ENCODE peak calls at places on chromosomes 6 and 20, in nine cellular contexts. M is foreskin keratinocyte, Q is ovary, W is K562, A is HepG2, D is lower leg skin, X is MCF 10A, P is H1, U is epithelial cell of esophagus. E is an unnamed sample.

GRCh38 chr6:45647341-45648138 is 269.8 kb upstream of the SUPT3H start:
- DNase-seq in X (no peak), Q (no peak), D (no peak), A (no peak), U (peak), M (peak), P (no peak), W (no peak), E (no peak)

GRCh38 chr6:46263709-46264091 is 92.9 kb upstream of the ENPP5 start:
- DNase-seq in W (no peak), Q (no peak), X (peak), A (no peak), U (no peak), D (no peak), P (no peak), M (peak), E (no peak)

GRCh38 chr6:2563635-2564034 is 187.1 kb downstream of the MYLK4 start:
- DNase-seq in U (no peak), M (no peak), W (no peak), P (no peak), A (peak), D (no peak), X (no peak), Q (no peak), E (no peak)

GRCh38 chr20:2093200-2093781 is 8.3 kb upstream of the STK35 start:
- DNase-seq in P (peak), Q (no peak), U (peak), A (peak), X (peak), M (no peak), W (peak), D (no peak), E (no peak)

GRCh38 chr20:25584905-25585704 is at the start of gene NINL:
- DNase-seq in X (peak), A (peak), U (peak), W (peak), M (no peak), P (peak), D (peak), Q (peak), E (peak)

GRCh38 chr6:33271608-33272357 is at the start of the genes RPS18 and VPS52:
- DNase-seq in A (peak), P (peak), W (peak), M (peak), X (peak), D (peak), U (peak), Q (peak), E (peak)

GRCh38 chr6:18155864-18156396 is 708 bp downstream of the KDM1B start:
- DNase-seq in D (peak), A (peak), M (peak), X (peak), P (peak), U (peak), Q (peak), W (peak), E (peak)

GRCh38 chr20:50191065-50191565 is 485 bp downstream of the CEBPB start:
- DNase-seq in X (peak), M (no peak), D (peak), A (no peak), W (peak), Q (no peak), U (peak), P (peak), E (peak)

GRCh38 chr20:31716818-31717477 is 5.7 kb downstream of the BCL2L1 start:
- DNase-seq in A (no peak), W (peak), M (no peak), Q (no peak), X (no peak), U (no peak), P (no peak), D (no peak), E (no peak)

GRCh38 chr6:3585320-3585935 is 128.6 kb upstream of the SLC22A23 start:
- DNase-seq in W (no peak), U (peak), P (no peak), D (no peak), X (peak), Q (no peak), A (no peak), M (peak), E (no peak)

GRCh38 chr6:129498950-129499870 is 210.8 kb downstream of the ARHGAP18 start:
- DNase-seq in U (peak), A (peak), M (peak), D (no peak), W (peak), Q (no peak), X (peak), P (no peak), E (no peak)

GRCh38 chr6:12602951-12603710 is 113.4 kb upstream of the PHACTR1 start:
- DNase-seq in W (peak), A (peak), U (peak), X (peak), P (no peak), Q (no peak), D (no peak), M (peak), E (no peak)

GRCh38 chr6:165308926-165309731 is at the start of gene C6orf118:
- DNase-seq in X (no peak), P (peak), M (no peak), U (peak), A (no peak), D (no peak), Q (peak), W (no peak), E (no peak)

GRCh38 chr20:3767434-3768341 is at the start of gene ADISSP:
- DNase-seq in D (peak), A (peak), M (peak), P (peak), X (peak), W (peak), Q (peak), U (peak), E (peak)
- TF ChIP-seq CTCF in D (no peak), A (peak), M (peak), P (no peak), X (no peak), W (peak), Q (no peak), U (no peak), E (no peak)

GRCh38 chr6:41372526-41373366 is 37.3 kb downstream of the NCR2 start:
- DNase-seq in D (no peak), U (no peak), Q (no peak), X (no peak), A (peak), W (no peak), M (no peak), P (peak), E (no peak)

GRCh38 chr6:41370488-41371111 is 35.2 kb downstream of the NCR2 start:
- DNase-seq in P (peak), W (no peak), Q (no peak), D (no peak), M (no peak), U (peak), A (no peak), X (no peak), E (no peak)

GRCh38 chr6:41371992-41372525 is 36.7 kb downstream of the NCR2 start:
- DNase-seq in Q (no peak), U (peak), P (peak), A (no peak), M (no peak), X (no peak), D (no peak), W (no peak), E (peak)

GRCh38 chr6:41373367-41373918 is 38.0 kb downstream of the NCR2 start:
- DNase-seq in P (peak), M (no peak), D (no peak), Q (no peak), A (no peak), X (no peak), U (no peak), W (no peak), E (no peak)

GRCh38 chr6:41371461-41371991 is 36.1 kb downstream of the NCR2 start:
- DNase-seq in D (no peak), U (peak), M (no peak), X (no peak), W (peak), A (no peak), Q (no peak), P (peak), E (no peak)
- TF ChIP-seq CTCF in D (no peak), U (no peak), M (no peak), X (no peak), W (no peak), A (peak), Q (no peak), P (peak), E (no peak)

GRCh38 chr6:116392158-116393032 is 21.6 kb downstream of the DSE start:
- DNase-seq in P (no peak), D (no peak), A (no peak), U (peak), X (peak), M (no peak), Q (no peak), W (no peak), E (no peak)

GRCh38 chr6:116390571-116390970 is 19.8 kb downstream of the DSE start:
- DNase-seq in M (no peak), Q (no peak), W (no peak), U (no peak), P (no peak), D (no peak), X (no peak), A (no peak), E (no peak)

GRCh38 chr6:116395647-116396046 is 24.9 kb downstream of the DSE start:
- DNase-seq in Q (no peak), P (no peak), W (no peak), U (no peak), M (no peak), A (no peak), X (no peak), D (no peak), E (no peak)

GRCh38 chr6:116396451-116396850 is 25.7 kb downstream of the DSE start:
- DNase-seq in M (no peak), X (peak), D (no peak), W (no peak), U (no peak), P (no peak), A (no peak), Q (no peak), E (no peak)

GRCh38 chr6:116393430-116393829 is 22.7 kb downstream of the DSE start:
- DNase-seq in P (no peak), D (no peak), A (no peak), W (no peak), X (peak), U (no peak), Q (no peak), M (no peak), E (no peak)
- TF ChIP-seq CTCF in P (no peak), D (no peak), A (no peak), W (no peak), X (peak), U (no peak), Q (no peak), M (peak), E (no peak)

DNA sequence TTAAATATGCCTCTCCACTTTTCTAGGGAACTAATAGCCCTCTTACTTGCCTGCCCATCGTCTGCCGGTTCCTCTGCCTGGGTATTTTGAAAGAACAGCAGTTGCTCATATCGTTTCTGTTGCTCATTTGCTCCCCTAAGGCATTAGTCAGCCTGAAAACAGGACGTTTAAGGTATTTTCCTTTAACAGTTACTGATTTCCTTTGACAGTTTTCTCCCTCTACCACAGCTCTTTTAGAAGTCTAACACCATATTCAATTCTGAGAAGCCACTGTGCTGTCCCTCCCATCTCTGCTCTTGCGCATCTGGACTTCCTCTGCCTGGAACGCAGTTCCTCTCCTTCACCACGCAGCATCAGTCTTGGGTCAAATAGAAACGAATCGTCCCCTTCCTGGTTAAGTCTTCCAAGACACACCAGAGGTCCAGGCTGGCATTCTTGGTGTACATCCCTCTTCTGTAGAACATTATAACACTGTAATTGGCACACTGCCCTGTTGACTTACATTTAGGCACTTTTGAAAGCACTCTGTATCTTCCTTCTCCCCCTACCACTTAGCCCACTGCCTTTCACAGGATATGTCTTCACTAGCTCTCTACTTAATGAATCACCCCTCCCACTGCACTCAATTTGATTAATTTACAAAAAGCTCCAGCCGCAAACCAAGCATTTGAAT is 141.0 kb upstream of the CARMIL1 start:
- DNase-seq in X (peak), A (no peak), Q (peak), D (peak), W (peak), U (peak), M (peak), P (no peak), E (peak)
- TF ChIP-seq CTCF in X (peak), A (no peak), Q (peak), D (no peak), W (no peak), U (peak), M (peak), P (no peak), E (no peak)

GRCh38 chr20:18299364-18299763 is 11.0 kb downstream of the ZNF133 start:
- DNase-seq in D (no peak), P (no peak), X (no peak), Q (no peak), M (no peak), A (no peak), U (no peak), W (no peak), E (no peak)

GRCh38 chr20:18307301-18307700 is 19.0 kb downstream of the ZNF133 start:
- DNase-seq in W (no peak), X (no peak), M (no peak), P (no peak), A (no peak), Q (no peak), D (no peak), U (no peak), E (no peak)

GRCh38 chr20:18310592-18310991 is 22.3 kb downstream of the ZNF133 start:
- DNase-seq in A (no peak), D (no peak), X (no peak), Q (no peak), P (no peak), U (peak), M (no peak), W (no peak), E (no peak)

DNA sequence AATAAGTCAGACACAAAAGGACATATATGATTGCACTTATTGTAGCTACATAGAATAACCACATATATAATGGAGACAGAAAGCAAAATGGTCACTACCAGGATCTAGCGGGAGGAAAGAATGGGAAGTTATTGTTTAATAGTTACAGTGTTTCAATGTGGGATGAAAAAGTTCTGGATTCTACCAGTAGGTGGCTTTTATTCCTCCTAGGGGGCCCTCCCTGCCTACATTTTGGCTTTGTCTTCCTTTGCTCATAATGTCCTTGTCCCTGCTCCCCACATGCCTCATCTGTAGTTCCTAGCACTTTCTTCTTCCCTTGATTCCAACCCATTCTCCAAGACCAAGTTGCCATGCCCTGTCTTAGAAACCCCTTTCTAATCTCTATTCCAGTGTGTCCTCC is 16.3 kb downstream of the ZNF133 start:
- DNase-seq in P (no peak), M (no peak), X (no peak), Q (no peak), A (no peak), D (no peak), W (peak), U (no peak), E (no peak)
- TF ChIP-seq CTCF in P (peak), M (peak), X (no peak), Q (no peak), A (peak), D (no peak), W (peak), U (peak), E (no peak)

GRCh38 chr6:43308101-43308989 is at the start of gene CRIP3:
- DNase-seq in Q (peak), D (no peak), P (peak), M (no peak), X (peak), U (peak), A (no peak), W (peak), E (peak)
- TF ChIP-seq CTCF in Q (no peak), D (no peak), P (peak), M (peak), X (peak), U (peak), A (peak), W (peak), E (peak)

GRCh38 chr6:149137594-149137993 is 179.9 kb upstream of the TAB2 start:
- DNase-seq in Q (no peak), W (no peak), X (peak), M (no peak), U (no peak), P (no peak), D (no peak), A (no peak), E (no peak)

GRCh38 chr6:149138093-149138492 is 179.4 kb upstream of the TAB2 start:
- DNase-seq in U (no peak), M (no peak), A (no peak), D (no peak), P (no peak), X (no peak), Q (no peak), W (no peak), E (no peak)

GRCh38 chr6:149140137-149140909 is 177.2 kb upstream of the TAB2 start:
- DNase-seq in P (no peak), Q (no peak), D (no peak), M (no peak), U (no peak), A (no peak), X (no peak), W (peak), E (peak)

GRCh38 chr6:149139782-149140136 is 177.8 kb upstream of the TAB2 start:
- DNase-seq in D (no peak), Q (no peak), A (no peak), M (no peak), X (no peak), W (no peak), U (no peak), P (no peak), E (no peak)

DNA sequence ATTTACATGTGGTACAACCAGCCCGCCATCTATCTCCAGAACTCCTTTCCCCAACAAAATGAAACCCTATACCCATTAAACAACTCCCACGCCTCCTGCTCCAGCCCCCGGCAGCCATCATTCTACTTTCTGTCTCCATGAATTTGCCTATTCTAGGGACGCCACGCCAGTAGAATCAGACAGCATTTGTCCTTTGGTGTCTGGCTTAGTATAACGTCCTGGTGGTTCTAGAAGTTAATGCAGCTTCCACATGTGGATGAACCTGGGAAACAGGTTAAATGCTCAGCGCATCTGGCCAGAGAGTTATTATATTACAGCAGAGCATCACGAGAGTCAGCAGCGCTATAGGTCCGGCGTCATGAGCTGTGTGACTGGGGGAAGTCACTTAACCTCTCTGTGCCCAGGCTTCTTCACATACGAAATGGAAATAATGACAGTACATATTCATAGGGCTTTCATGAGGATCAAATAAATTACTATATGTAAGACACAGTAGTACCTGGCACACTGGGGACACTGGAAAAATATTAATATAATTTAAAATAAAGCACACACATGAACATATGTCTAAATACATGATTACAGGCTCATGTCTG is 178.7 kb upstream of the TAB2 start:
- DNase-seq in X (no peak), Q (no peak), M (no peak), W (no peak), D (no peak), U (no peak), P (no peak), A (no peak), E (no peak)
- TF ChIP-seq CTCF in X (no peak), Q (no peak), M (no peak), W (no peak), D (no peak), U (no peak), P (no peak), A (no peak), E (no peak)

GRCh38 chr6:105178110-105178509 is 1.7 kb downstream of the POPDC3 start:
- DNase-seq in M (peak), W (no peak), D (no peak), A (no peak), Q (no peak), P (no peak), X (peak), U (peak), E (no peak)

GRCh38 chr6:105178636-105179035 is 1.2 kb downstream of the POPDC3 start:
- DNase-seq in W (no peak), M (no peak), P (no peak), X (no peak), A (no peak), D (no peak), Q (no peak), U (no peak), E (no peak)

GRCh38 chr6:105177521-105177920 is 2.3 kb downstream of the POPDC3 start:
- DNase-seq in X (no peak), W (no peak), P (no peak), M (no peak), D (no peak), U (no peak), A (no peak), Q (no peak), E (no peak)

GRCh38 chr6:105181981-105182515 is 2.2 kb upstream of the POPDC3 start:
- DNase-seq in Q (no peak), M (no peak), W (no peak), P (no peak), X (no peak), U (no peak), D (no peak), A (no peak), E (no peak)

GRCh38 chr6:105179244-105180065 is at the start of gene POPDC3:
- DNase-seq in A (no peak), Q (no peak), X (peak), P (peak), U (peak), D (no peak), W (peak), M (no peak), E (no peak)
- TF ChIP-seq CTCF in A (no peak), Q (no peak), X (no peak), P (no peak), U (no peak), D (no peak), W (no peak), M (no peak), E (no peak)